ENCODE peak calls at places on chromosomes 16 and 17, in six cellular contexts. J, Q, A, C, I and R are unnamed samples.

GRCh38 chr16:68458551-68458950 is 10.2 kb upstream of the SMPD3 start:
- DNase-seq in J (no peak), Q (no peak), A (no peak), C (no peak), I (no peak), R (no peak)

GRCh38 chr17:28717578-28718316 is at the start of gene RAB34:
- DNase-seq in J (no peak), Q (no peak), A (peak), C (peak), I (peak), R (peak)

GRCh38 chr16:61936522-61936921 is 99.7 kb downstream of the CDH8 start:
- DNase-seq in J (no peak), Q (no peak), A (no peak), C (no peak), I (no peak), R (no peak)

GRCh38 chr16:11078812-11079459 is 134.6 kb downstream of the CLEC16A start:
- DNase-seq in J (no peak), Q (no peak), A (peak), C (no peak), I (no peak), R (peak)

GRCh38 chr16:11347831-11348230 is 2.6 kb downstream of the RMI2 start:
- DNase-seq in J (no peak), Q (no peak), A (no peak), C (no peak), I (no peak), R (no peak)

GRCh38 chr16:15790458-15790857 is 66.4 kb downstream of the MYH11 start:
- DNase-seq in J (no peak), Q (no peak), A (no peak), C (no peak), I (no peak), R (no peak)

GRCh38 chr17:28657756-28658155 is 4.0 kb downstream of the SDF2 start:
- DNase-seq in J (no peak), Q (no peak), A (no peak), C (no peak), I (no peak), R (no peak)

GRCh38 chr17:75151893-75152292 is 2.4 kb downstream of the JPT1 start:
- DNase-seq in J (no peak), Q (no peak), A (no peak), C (no peak), I (no peak), R (no peak)

GRCh38 chr17:42202696-42203095 is 8.4 kb upstream of the GHDC start:
- DNase-seq in J (no peak), Q (no peak), A (no peak), C (no peak), I (no peak), R (no peak)

GRCh38 chr16:68231384-68232136 is 4.4 kb downstream of the ESRP2 start:
- DNase-seq in J (no peak), Q (no peak), A (no peak), C (no peak), I (no peak), R (no peak)

GRCh38 chr17:69810326-69811035 is 264.5 kb upstream of the KCNJ16 start:
- DNase-seq in J (no peak), Q (no peak), A (no peak), C (no peak), I (no peak), R (no peak)

GRCh38 chr17:8420041-8420934 is 15.4 kb upstream of the NDEL1 start:
- DNase-seq in J (no peak), Q (no peak), A (no peak), C (peak), I (peak), R (peak)

GRCh38 chr16:72474511-72475123 is 302.7 kb upstream of the PMFBP1 start:
- DNase-seq in J (no peak), Q (no peak), A (no peak), C (no peak), I (no peak), R (no peak)

GRCh38 chr16:75289189-75289588 is 37.8 kb upstream of the BCAR1 start:
- DNase-seq in J (no peak), Q (no peak), A (no peak), C (no peak), I (no peak), R (no peak)

GRCh38 chr16:84874553-84874952 is 54.8 kb downstream of the CRISPLD2 start:
- DNase-seq in J (no peak), Q (no peak), A (no peak), C (no peak), I (no peak), R (no peak)

GRCh38 chr17:17587614-17588336 is 3.7 kb downstream of the PEMT start:
- DNase-seq in J (no peak), Q (no peak), A (no peak), C (no peak), I (no peak), R (no peak)

GRCh38 chr16:23424292-23424958 is 28.6 kb downstream of the COG7 start:
- DNase-seq in J (no peak), Q (no peak), A (peak), C (no peak), I (peak), R (no peak)

GRCh38 chr17:49516190-49516589 is 21.1 kb downstream of the NGFR start:
- DNase-seq in J (no peak), Q (no peak), A (no peak), C (no peak), I (no peak), R (peak)

GRCh38 chr17:12712415-12712814 is 46.7 kb downstream of the MYOCD start:
- DNase-seq in J (no peak), Q (no peak), A (no peak), C (no peak), I (no peak), R (no peak)

GRCh38 chr17:82321947-82322466 is 4.6 kb upstream of the CD7 start:
- DNase-seq in J (no peak), Q (no peak), A (no peak), C (no peak), I (no peak), R (no peak)

GRCh38 chr17:10177921-10178788 is 20.3 kb downstream of the GAS7 start:
- DNase-seq in J (no peak), Q (no peak), A (no peak), C (peak), I (no peak), R (no peak)

GRCh38 chr17:32671891-32672290 is 185.1 kb downstream of the CDK5R1 start:
- DNase-seq in J (no peak), Q (no peak), A (no peak), C (peak), I (peak), R (peak)

GRCh38 chr16:11138026-11138768 is 117.8 kb downstream of the SOCS1 start:
- DNase-seq in J (no peak), Q (no peak), A (no peak), C (no peak), I (no peak), R (no peak)

GRCh38 chr17:36592316-36592710 is 634 bp downstream of the DHRS11 start:
- DNase-seq in J (no peak), Q (no peak), A (no peak), C (no peak), I (peak), R (no peak)

GRCh38 chr16:50671644-50672260 is 9.4 kb downstream of the SNX20 start:
- DNase-seq in J (peak), Q (no peak), A (no peak), C (no peak), I (peak), R (no peak)

GRCh38 chr17:35224436-35224835 is 18.4 kb upstream of the SLFN5 start:
- DNase-seq in J (no peak), Q (no peak), A (no peak), C (no peak), I (no peak), R (no peak)

GRCh38 chr16:54287758-54288591 is 1.4 kb upstream of the IRX3 start:
- DNase-seq in J (peak), Q (no peak), A (no peak), C (no peak), I (peak), R (no peak)

GRCh38 chr17:51461578-51462004 is 201.2 kb downstream of the UTP18 start:
- DNase-seq in J (peak), Q (peak), A (no peak), C (peak), I (peak), R (no peak)

GRCh38 chr16:86723699-86724098 is 145.3 kb downstream of the FOXL1 start:
- DNase-seq in J (no peak), Q (no peak), A (no peak), C (no peak), I (no peak), R (no peak)

GRCh38 chr16:10668322-10669045 is 26.2 kb downstream of the TEKT5 start:
- DNase-seq in J (peak), Q (no peak), A (no peak), C (no peak), I (no peak), R (peak)

GRCh38 chr16:54926166-54926838 is 4.4 kb upstream of the IRX5 start:
- DNase-seq in J (no peak), Q (no peak), A (no peak), C (no peak), I (no peak), R (no peak)

GRCh38 chr16:85370881-85371651 is 242.1 kb upstream of the GSE1 start:
- DNase-seq in J (no peak), Q (no peak), A (peak), C (peak), I (peak), R (peak)

GRCh38 chr17:27868565-27868964 is 24.6 kb downstream of the LYRM9 start:
- DNase-seq in J (no peak), Q (no peak), A (no peak), C (no peak), I (no peak), R (no peak)

GRCh38 chr17:54466875-54467274 is 433.8 kb upstream of the TOM1L1 start:
- DNase-seq in J (no peak), Q (no peak), A (no peak), C (no peak), I (no peak), R (no peak)

GRCh38 chr16:86370036-86370435 is 140.3 kb upstream of the FOXF1 start:
- DNase-seq in J (no peak), Q (no peak), A (no peak), C (no peak), I (no peak), R (no peak)

GRCh38 chr17:68697850-68698313 is 96.7 kb upstream of the FAM20A start:
- DNase-seq in J (no peak), Q (no peak), A (no peak), C (peak), I (no peak), R (no peak)

GRCh38 chr16:84605339-84605848 is 12.5 kb downstream of the COTL1 start:
- DNase-seq in J (no peak), Q (no peak), A (no peak), C (no peak), I (no peak), R (no peak)

GRCh38 chr17:61426482-61427304 is 25.5 kb upstream of the TBX4 start:
- DNase-seq in J (no peak), Q (no peak), A (no peak), C (no peak), I (no peak), R (no peak)